ENCODE peak calls at places on chromosomes 6 and 20, in seven cellular contexts. K is renal cortical epithelial cell, X is IMR-90, A is body of pancreas, Y is GM13977, Z is thoracic aorta, F is brain microvascular endothelial cell. T is an unnamed sample.

GRCh38 chr20:38173237-38174156 is 8.4 kb upstream of the TGM2 start:
- DNase-seq in K (peak; percentile 94), X (peak; percentile 92), A (no peak), Y (no peak), Z (peak; percentile 71), F (peak; percentile 94), T (peak; percentile 55)

GRCh38 chr6:144559865-144560603 is 274.9 kb downstream of the UTRN start:
- DNase-seq in K (peak; percentile 50), X (peak; percentile 38), A (no peak), Y (no peak), Z (no peak), F (peak; percentile 81), T (no peak)

GRCh38 chr20:58905236-58905635 is 52.7 kb downstream of the GNAS start:
- DNase-seq in K (no peak), X (no peak), A (no peak), Y (no peak), Z (no peak), F (no peak), T (no peak)

GRCh38 chr6:42505377-42505702 is 53.6 kb upstream of the TRERF1 start:
- DNase-seq in K (peak; percentile 28), X (peak; percentile 67), A (no peak), Y (no peak), Z (no peak), F (peak; percentile 25), T (no peak)

GRCh38 chr6:136492409-136492808 is 57.8 kb downstream of the MAP7 start:
- DNase-seq in K (no peak), X (no peak), A (no peak), Y (no peak), Z (no peak), F (no peak), T (no peak)

GRCh38 chr6:123091091-123091895 is 95.3 kb downstream of the CLVS2 start:
- DNase-seq in K (peak; percentile 84), X (no peak), A (no peak), Y (no peak), Z (no peak), F (peak; percentile 76), T (no peak)

GRCh38 chr6:136975089-136975715 is 53.1 kb downstream of the SLC35D3 start:
- DNase-seq in K (no peak), X (no peak), A (no peak), Y (no peak), Z (no peak), F (no peak), T (no peak)

GRCh38 chr6:109998159-109998785 is 20.2 kb downstream of the GPR6 start:
- DNase-seq in K (peak; percentile 6), X (no peak), A (no peak), Y (no peak), Z (no peak), F (peak; percentile 14), T (no peak)

GRCh38 chr6:148973809-148974208 is 227.0 kb downstream of the UST start:
- DNase-seq in K (peak; percentile 24), X (peak; percentile 66), A (no peak), Y (no peak), Z (no peak), F (peak; percentile 48), T (no peak)

GRCh38 chr6:10837009-10837691 is 1.2 kb downstream of the MAK start:
- DNase-seq in K (peak; percentile 9), X (no peak), A (peak; percentile 44), Y (no peak), Z (no peak), F (peak; percentile 1), T (no peak)

GRCh38 chr6:169386431-169387057 is 132.9 kb upstream of the THBS2 start:
- DNase-seq in K (no peak), X (peak; percentile 7), A (no peak), Y (no peak), Z (no peak), F (peak; percentile 47), T (no peak)

GRCh38 chr20:54665812-54666211 is 190.4 kb downstream of the DOK5 start:
- DNase-seq in K (no peak), X (no peak), A (no peak), Y (no peak), Z (no peak), F (no peak), T (no peak)

GRCh38 chr20:24157213-24157612 is 168.6 kb upstream of the GGTLC1 start:
- DNase-seq in K (no peak), X (no peak), A (no peak), Y (no peak), Z (no peak), F (no peak), T (no peak)

GRCh38 chr6:47669684-47670515 is 28.5 kb upstream of the ADGRF4 start:
- DNase-seq in K (peak; percentile 99), X (no peak), A (no peak), Y (no peak), Z (no peak), F (peak; percentile 17), T (no peak)